ENCODE peak calls at places on chromosomes 5 and 9, in five cellular contexts. B is T-cell, X is NCI-H1105 treated with DMSO at 0.1 percent for 48 hours, J is choroid plexus epithelial cell, S is NCI-H446. H is an unnamed sample.

GRCh38 chr5:103385722-103386121 is 127.2 kb downstream of the MACIR start:
- DNase-seq in S (no peak), J (peak; percentile 24), B (no peak), X (no peak), H (no peak)

GRCh38 chr5:129460951-129461815 is 1.1 kb downstream of the ADAMTS19 start:
- DNase-seq in B (no peak), X (peak; percentile 27), J (peak; percentile 9), S (no peak), H (no peak)

GRCh38 chr5:178284095-178284675 is 51.6 kb upstream of the PHYKPL start:
- DNase-seq in J (peak; percentile 45), B (no peak), S (no peak), X (no peak), H (no peak)

GRCh38 chr5:150302301-150303069 is at the start of gene ARSI:
- DNase-seq in X (no peak), B (no peak), J (peak; percentile 50), S (no peak), H (peak; percentile 47)

GRCh38 chr9:134514503-134514902 is 127.1 kb upstream of the COL5A1 start:
- DNase-seq in S (no peak), X (no peak), J (no peak), B (no peak), H (no peak)

GRCh38 chr9:136511670-136512592 is 29.1 kb upstream of the SEC16A start:
- DNase-seq in B (no peak), S (no peak), X (no peak), J (no peak), H (no peak)

GRCh38 chr5:124790895-124791732 is 44.7 kb upstream of the ZNF608 start:
- DNase-seq in J (no peak), X (peak; percentile 12), S (no peak), B (no peak), H (no peak)

GRCh38 chr5:88474574-88474973 is 205.9 kb upstream of the TMEM161B start:
- DNase-seq in J (no peak), S (no peak), B (no peak), X (no peak), H (no peak)

GRCh38 chr5:173577166-173577565 is 39.3 kb downstream of the BOD1 start:
- DNase-seq in B (no peak), X (no peak), S (no peak), J (no peak), H (no peak)

GRCh38 chr9:108411632-108412031 is 444.2 kb downstream of the ACTL7B start:
- DNase-seq in B (no peak), S (no peak), J (no peak), X (no peak), H (no peak)

GRCh38 chr9:69999331-69999730 is 44.3 kb upstream of the MAMDC2 start:
- DNase-seq in X (no peak), S (no peak), J (no peak), B (no peak), H (no peak)

GRCh38 chr9:87615547-87616148 is 110.3 kb upstream of the CTSL start:
- DNase-seq in B (no peak), S (no peak), J (peak; percentile 33), X (no peak), H (no peak)

GRCh38 chr5:4083591-4084337 is 488.1 kb downstream of the IRX1 start:
- DNase-seq in B (no peak), J (no peak), X (no peak), S (no peak), H (no peak)

GRCh38 chr9:69582544-69583297 is 89.5 kb downstream of the APBA1 start:
- DNase-seq in S (no peak), B (no peak), J (no peak), X (no peak), H (no peak)

GRCh38 chr5:83518676-83519075 is 47.1 kb downstream of the VCAN start:
- DNase-seq in X (no peak), S (no peak), B (no peak), J (no peak), H (no peak)

GRCh38 chr5:18314192-18314778 is 680.0 kb downstream of the TAF11L14 start:
- DNase-seq in X (peak; percentile 11), B (no peak), S (peak; percentile 27), J (peak; percentile 54), H (no peak)

GRCh38 chr5:66860199-66860975 is 264.2 kb downstream of the MAST4 start:
- DNase-seq in J (peak; percentile 52), X (no peak), B (no peak), S (no peak), H (no peak)

GRCh38 chr5:58617236-58617635 is 34.4 kb downstream of the RAB3C start:
- DNase-seq in S (no peak), B (no peak), X (no peak), J (no peak), H (no peak)

GRCh38 chr5:123089572-123089970 is 530 bp downstream of the PRDM6 start:
- DNase-seq in J (peak; percentile 55), X (no peak), B (no peak), S (no peak), H (peak; percentile 34)

H was measured in DMS 273 treated with DMSO at 0.1 percent for 48 hours.